ENCODE peak calls at places on chromosomes 2 and 18, in five cellular contexts. Q, B, J, Z and L are unnamed samples.

GRCh38 chr2:189673661-189674373 is 653 bp upstream of the ANKAR start:
- DNase-seq in Q (no peak), B (no peak), J (no peak), Z (no peak), L (no peak)

GRCh38 chr2:38407111-38407682 is 30.1 kb upstream of the ATL2 start:
- DNase-seq in Q (no peak), B (no peak), J (no peak), Z (no peak), L (no peak)

GRCh38 chr2:131077182-131077846 is 15.9 kb downstream of the FAM168B start:
- DNase-seq in Q (no peak), B (no peak), J (no peak), Z (no peak), L (no peak)

GRCh38 chr2:208031608-208032019 is 6.3 kb upstream of the PLEKHM3 start:
- DNase-seq in Q (no peak), B (peak), J (no peak), Z (no peak), L (no peak)

GRCh38 chr18:8277270-8277669 is 332.0 kb upstream of the RAB12 start:
- DNase-seq in Q (no peak), B (no peak), J (no peak), Z (no peak), L (no peak)

GRCh38 chr18:9092665-9093064 is 9.8 kb upstream of the NDUFV2 start:
- DNase-seq in Q (no peak), B (no peak), J (no peak), Z (no peak), L (no peak)

GRCh38 chr2:181305151-181306123 is 151.7 kb upstream of the ITGA4 start:
- DNase-seq in Q (peak), B (no peak), J (no peak), Z (no peak), L (peak)

GRCh38 chr18:8351173-8351572 is 258.1 kb upstream of the RAB12 start:
- DNase-seq in Q (no peak), B (peak), J (no peak), Z (no peak), L (no peak)

GRCh38 chr2:99879481-99879880 is 262.9 kb downstream of the AFF3 start:
- DNase-seq in Q (no peak), B (no peak), J (no peak), Z (no peak), L (no peak)

GRCh38 chr2:33205693-33206434 is 259.1 kb downstream of the LTBP1 start:
- DNase-seq in Q (no peak), B (no peak), J (no peak), Z (no peak), L (no peak)

GRCh38 chr18:22342625-22343024 is 75.1 kb downstream of the CTAGE1 start:
- DNase-seq in Q (peak), B (peak), J (no peak), Z (no peak), L (no peak)

GRCh38 chr2:170038734-170039133 is 139.2 kb upstream of the MYO3B start:
- DNase-seq in Q (no peak), B (no peak), J (no peak), Z (no peak), L (no peak)

GRCh38 chr2:188199716-188200128 is 92.0 kb upstream of the GULP1 start:
- DNase-seq in Q (no peak), B (peak), J (peak), Z (no peak), L (no peak)

GRCh38 chr18:34592961-34593382 is 117.1 kb upstream of the DTNA start:
- DNase-seq in Q (no peak), B (peak), J (no peak), Z (no peak), L (no peak)

GRCh38 chr18:62954341-62954740 is 239.0 kb downstream of the PHLPP1 start:
- DNase-seq in Q (no peak), B (no peak), J (no peak), Z (no peak), L (no peak)

GRCh38 chr2:229780856-229781773 is 66.8 kb upstream of the DNER start:
- DNase-seq in Q (no peak), B (peak), J (peak), Z (no peak), L (peak)

GRCh38 chr2:37365669-37366068 is 21.2 kb downstream of the QPCT start:
- DNase-seq in Q (no peak), B (peak), J (no peak), Z (no peak), L (no peak)

GRCh38 chr18:8188196-8188595 is 421.0 kb upstream of the RAB12 start:
- DNase-seq in Q (no peak), B (no peak), J (no peak), Z (no peak), L (no peak)

GRCh38 chr18:57806891-57807280 is 3.8 kb upstream of the ATP8B1 start:
- DNase-seq in Q (no peak), B (peak), J (peak), Z (no peak), L (no peak)

GRCh38 chr18:56645415-56646016 is 5.6 kb upstream of the WDR7 start:
- DNase-seq in Q (no peak), B (no peak), J (no peak), Z (no peak), L (no peak)

GRCh38 chr2:178383718-178384117 is 67.3 kb downstream of the PRKRA start:
- DNase-seq in Q (no peak), B (no peak), J (no peak), Z (no peak), L (no peak)

GRCh38 chr18:32473325-32473724 is 2.6 kb upstream of the GAREM1 start:
- DNase-seq in Q (no peak), B (no peak), J (no peak), Z (no peak), L (no peak)

GRCh38 chr18:2935438-2936192 is 77.3 kb downstream of the LPIN2 start:
- DNase-seq in Q (no peak), B (no peak), J (no peak), Z (no peak), L (no peak)

GRCh38 chr2:41993086-41993812 is 54.6 kb upstream of the PKDCC start:
- DNase-seq in Q (no peak), B (no peak), J (no peak), Z (no peak), L (no peak)

GRCh38 chr2:180656455-180656847 is 324.0 kb upstream of the UBE2E3 start:
- DNase-seq in Q (no peak), B (peak), J (peak), Z (no peak), L (no peak)

GRCh38 chr18:75406491-75407445 is 20.7 kb downstream of the SMIM21 start:
- DNase-seq in Q (no peak), B (no peak), J (no peak), Z (no peak), L (no peak)

GRCh38 chr2:217261452-217261851 is 401.6 kb upstream of the TNP1 start:
- DNase-seq in Q (no peak), B (no peak), J (no peak), Z (no peak), L (no peak)

GRCh38 chr18:37364237-37364636 is 201.4 kb downstream of the CELF4 start:
- DNase-seq in Q (no peak), B (peak), J (no peak), Z (no peak), L (no peak)

GRCh38 chr2:219887870-219888269 is 260.4 kb downstream of the SLC4A3 start:
- DNase-seq in Q (no peak), B (no peak), J (no peak), Z (no peak), L (no peak)

GRCh38 chr2:112640800-112641675 is 4.7 kb upstream of the SLC20A1 start:
- DNase-seq in Q (no peak), B (peak), J (no peak), Z (no peak), L (no peak)

GRCh38 chr18:76425299-76426101 is 69.5 kb downstream of the ZNF516 start:
- DNase-seq in Q (no peak), B (peak), J (no peak), Z (no peak), L (no peak)

GRCh38 chr2:74206180-74206688 is 7.8 kb downstream of the MTHFD2 start:
- DNase-seq in Q (no peak), B (peak), J (no peak), Z (no peak), L (peak)

GRCh38 chr18:79494936-79495335 is 99.2 kb downstream of the NFATC1 start:
- DNase-seq in Q (no peak), B (no peak), J (no peak), Z (no peak), L (no peak)